ENCODE peak calls at places on chromosomes 13 and 19, in nine cellular contexts. N, X, S, G, L, U, K, V and T are unnamed samples.

GRCh38 chr13:97205971-97206370 is 16.2 kb upstream of the MBNL2 start:
- DNase-seq in S (peak; percentile 83), K (no peak), G (no peak), X (no peak), L (no peak), N (no peak), V (no peak), U (no peak), T (peak; percentile 82)

GRCh38 chr13:24905242-24905641 is 141.3 kb downstream of the RNF17 start:
- DNase-seq in G (no peak), N (no peak), S (no peak), U (no peak), X (no peak), L (no peak), V (no peak), K (no peak), T (no peak)

GRCh38 chr13:57635541-57635940 is 4.0 kb downstream of the PCDH17 start:
- DNase-seq in G (no peak), V (no peak), S (no peak), L (no peak), K (no peak), N (no peak), X (no peak), U (no peak), T (no peak)

GRCh38 chr19:7636691-7637373 is at the start of gene STXBP2:
- DNase-seq in L (peak; percentile 95), S (peak; percentile 76), X (peak; percentile 11), N (no peak), V (peak; percentile 77), G (peak; percentile 91), K (no peak), U (peak; percentile 49), T (no peak)

GRCh38 chr13:98089826-98090225 is 53.1 kb upstream of the FARP1 start:
- DNase-seq in U (no peak), X (no peak), L (no peak), S (no peak), G (no peak), N (no peak), V (no peak), K (no peak), T (no peak)

GRCh38 chr13:112771877-112772538 is 82.2 kb downstream of the ATP11A start:
- DNase-seq in X (no peak), U (no peak), S (no peak), K (no peak), V (no peak), L (no peak), N (no peak), G (no peak), T (no peak)

GRCh38 chr19:33325920-33326319 is 23.6 kb upstream of the CEBPA start:
- DNase-seq in K (no peak), U (no peak), N (no peak), V (no peak), G (no peak), L (no peak), S (no peak), X (peak; percentile 24), T (no peak)

GRCh38 chr13:79306650-79307049 is 99.4 kb downstream of the RBM26 start:
- DNase-seq in V (no peak), X (no peak), G (no peak), U (no peak), N (no peak), S (no peak), L (no peak), K (no peak), T (no peak)

GRCh38 chr13:113013303-113013702 is 44.3 kb downstream of the MCF2L start:
- DNase-seq in V (no peak), U (no peak), X (no peak), N (no peak), K (no peak), S (peak; percentile 91), G (no peak), L (no peak), T (no peak)

GRCh38 chr13:50584856-50585580 is 258.5 kb downstream of the DLEU7 start:
- DNase-seq in K (no peak), X (no peak), S (no peak), V (no peak), G (no peak), U (no peak), N (no peak), L (no peak), T (no peak)

GRCh38 chr19:50332014-50332263 is 2.8 kb upstream of the KCNC3 start:
- DNase-seq in X (no peak), K (no peak), V (no peak), L (no peak), S (no peak), G (no peak), N (no peak), U (no peak), T (no peak)

GRCh38 chr13:65585346-65585745 is 1644.8 kb downstream of the PCDH9 start:
- DNase-seq in S (no peak), X (no peak), K (no peak), L (no peak), G (no peak), V (no peak), N (no peak), U (no peak), T (no peak)